ENCODE peak calls at places on chromosomes 16 and 17, in seven cellular contexts. T is IMR-90, Y is stomach, M is heart left ventricle, D is H1, F is K562, N is prostate gland. O is an unnamed sample. For H3K9me3, the result is how much of the 10 kb centered on the place peaks cover.

GRCh38 chr16:57994778-57995177 is 5.7 kb downstream of the ZNF319 start:
- DNase-seq in N (no peak), M (no peak), F (peak), T (peak), D (no peak), Y (peak), O (no peak)

GRCh38 chr17:7328840-7329359 is at the start of gene NEURL4:
- DNase-seq in M (no peak), N (no peak), T (no peak), Y (no peak), D (no peak), F (no peak), O (no peak)

GRCh38 chr17:30831257-30831656 is 509 bp upstream of the ATAD5 start:
- DNase-seq in D (no peak), T (peak), N (no peak), M (no peak), Y (no peak), F (peak), O (no peak)

GRCh38 chr16:80844368-80844767 is 40.0 kb upstream of the CDYL2 start:
- DNase-seq in N (no peak), T (no peak), F (no peak), M (no peak), Y (no peak), D (no peak), O (no peak)

GRCh38 chr16:29962344-29962994 is 590 bp downstream of the TMEM219 start:
- DNase-seq in N (peak), T (peak), Y (peak), D (no peak), F (peak), M (peak), O (peak)

GRCh38 chr17:28033972-28034714 is 8.3 kb upstream of the NLK start:
- DNase-seq in T (peak), Y (no peak), M (no peak), D (no peak), N (no peak), F (peak), O (no peak)

GRCh38 chr17:63675607-63676539 is 24.1 kb downstream of the LIMD2 start:
- DNase-seq in D (no peak), Y (peak), F (peak), T (peak), M (peak), N (peak), O (peak)

GRCh38 chr16:15597822-15598647 is 44.9 kb downstream of the MARF1 start:
- DNase-seq in Y (no peak), T (no peak), D (no peak), F (no peak), N (no peak), M (no peak), O (no peak)

GRCh38 chr17:28042721-28043291 is 329 bp downstream of the NLK start:
- DNase-seq in Y (no peak), D (no peak), N (no peak), M (no peak), T (no peak), F (no peak), O (no peak)

GRCh38 chr17:6986676-6987075 is 9.2 kb upstream of the ALOX12 start:
- DNase-seq in D (no peak), F (no peak), N (no peak), Y (no peak), T (no peak), M (no peak), O (no peak)

GRCh38 chr17:73534575-73534940 is 109.7 kb downstream of the SDK2 start:
- DNase-seq in F (no peak), Y (no peak), N (no peak), T (no peak), D (no peak), M (no peak), O (no peak)

GRCh38 chr16:67499159-67499558 is 15.8 kb upstream of the AGRP start:
- DNase-seq in D (no peak), F (no peak), N (no peak), Y (no peak), M (no peak), T (peak), O (no peak)

GRCh38 chr16:73473713-73474112 is 425.8 kb upstream of the ZFHX3 start:
- DNase-seq in D (no peak), F (no peak), Y (no peak), T (no peak), N (no peak), M (no peak), O (no peak)

GRCh38 chr16:48912360-48912759 is 302.4 kb upstream of the N4BP1 start:
- DNase-seq in T (no peak), F (no peak), Y (no peak), D (no peak), M (no peak), N (no peak), O (no peak)

GRCh38 chr16:53922805-53923645 is 219.1 kb downstream of the FTO start:
- DNase-seq in N (no peak), F (no peak), M (no peak), T (peak), Y (no peak), D (no peak), O (no peak)

GRCh38 chr16:22250522-22250921 is 44.4 kb downstream of the EEF2K start:
- DNase-seq in F (peak), Y (no peak), D (no peak), N (no peak), M (no peak), T (no peak), O (no peak)

GRCh38 chr16:10312784-10313724 is 72.8 kb upstream of the ATF7IP2 start:
- DNase-seq in D (no peak), T (no peak), F (no peak), M (no peak), Y (peak), N (no peak), O (no peak)

GRCh38 chr17:41678907-41679739 is 9.6 kb upstream of the EIF1 start:
- DNase-seq in Y (no peak), D (no peak), T (peak), M (no peak), N (no peak), F (peak), O (no peak)

GRCh38 chr16:47627056-47627455 is 165.9 kb downstream of the PHKB start:
- DNase-seq in Y (no peak), T (no peak), M (no peak), F (peak), N (no peak), D (no peak), O (no peak)

GRCh38 chr16:75647138-75647491 is 350 bp downstream of the KARS1 start:
- DNase-seq in F (no peak), Y (no peak), D (no peak), T (no peak), M (no peak), N (no peak), O (no peak)

GRCh38 chr17:8555062-8555461 is 75.5 kb downstream of the MYH10 start:
- DNase-seq in N (no peak), F (no peak), M (no peak), T (peak), Y (no peak), D (no peak), O (no peak)

GRCh38 chr17:4523946-4524345 is 25.3 kb downstream of the SPNS2 start:
- DNase-seq in M (no peak), N (no peak), F (no peak), T (no peak), D (no peak), Y (no peak), O (no peak)

GRCh38 chr17:76831316-76831715 is 36.9 kb upstream of the MGAT5B start:
- DNase-seq in N (peak), F (no peak), M (no peak), D (no peak), Y (no peak), T (no peak), O (no peak)

GRCh38 chr16:14307623-14308356 is 236.7 kb downstream of the MRTFB start:
- DNase-seq in N (no peak), Y (no peak), D (no peak), F (peak), T (no peak), M (no peak), O (peak)

GRCh38 chr17:39922006-39922405 is 3.6 kb upstream of the GSDMB start:
- DNase-seq in T (no peak), F (no peak), M (no peak), Y (no peak), D (no peak), N (no peak), O (no peak)

GRCh38 chr17:62090868-62091267 is 25.8 kb upstream of the MED13 start:
- DNase-seq in F (no peak), N (no peak), D (no peak), M (no peak), T (no peak), Y (no peak), O (no peak)

GRCh38 chr17:42179911-42180410 is 981 bp downstream of the KCNH4 start:
- DNase-seq in T (peak), D (peak), M (peak), F (peak), Y (peak), N (peak), O (peak)

GRCh38 chr16:4601317-4602186 is 13.1 kb downstream of the UBALD1 start:
- DNase-seq in T (peak), N (peak), M (no peak), D (no peak), F (no peak), Y (no peak), O (peak)

GRCh38 chr17:35345926-35346771 is 27.3 kb downstream of the SLFN11 start:
- DNase-seq in T (peak), D (peak), F (peak), M (peak), N (peak), Y (peak), O (peak)

GRCh38 chr17:48492401-48493298 is 38.2 kb downstream of the HOXB1 start:
- DNase-seq in F (peak), Y (peak), D (peak), M (peak), N (peak), T (peak), O (peak)

GRCh38 chr17:2180768-2181167 is 122.8 kb downstream of the SMG6 start:
- DNase-seq in T (no peak), F (no peak), M (no peak), N (no peak), D (no peak), Y (no peak), O (no peak)

GRCh38 chr17:16425698-16426659 is 10.6 kb downstream of the TRPV2 start:
- DNase-seq in D (no peak), T (no peak), N (no peak), F (peak), M (no peak), Y (peak), O (no peak)

GRCh38 chr16:15857779-15858560 is 1.1 kb upstream of the MYH11 start:
- DNase-seq in M (peak), Y (peak), F (no peak), D (peak), T (peak), N (peak), O (peak)

GRCh38 chr17:62725791-62726249 is 82.3 kb downstream of the MARCHF10 start:
- DNase-seq in T (peak), F (no peak), M (no peak), D (no peak), Y (no peak), N (peak), O (no peak)

GRCh38 chr17:48799069-48799710 is 17.8 kb downstream of the TTLL6 start:
- DNase-seq in F (no peak), Y (no peak), T (no peak), N (no peak), D (no peak), M (no peak), O (no peak)

GRCh38 chr17:28057731-28058246 is 15.3 kb downstream of the NLK start:
- DNase-seq in F (no peak), Y (no peak), N (no peak), M (no peak), D (no peak), T (peak), O (no peak)

GRCh38 chr17:58280480-58281217 is at the start of gene MPO:
- DNase-seq in T (no peak), M (no peak), D (no peak), F (peak), N (no peak), Y (no peak), O (peak)

GRCh38 chr17:82205720-82206508 is 6.7 kb downstream of the CCDC57 start:
- DNase-seq in F (peak), Y (peak), D (peak), N (peak), M (peak), T (peak), O (peak)
- TF ChIP-seq POLR2A in F (peak), Y (peak), D (no peak), N (no peak), M (no peak), T (no peak), O (peak)

GRCh38 chr16:89575247-89576172 is at the start of gene CPNE7:
- DNase-seq in F (peak), Y (no peak), T (no peak), N (no peak), M (no peak), D (peak), O (no peak)
- H3K4me3 ChIP-seq in F (peak), Y (peak), T (peak), N (peak), M (peak), D (peak), O (no peak)

GRCh38 chr17:52762147-52762793 is 603.8 kb upstream of the CA10 start:
- DNase-seq in T (no peak), D (no peak), M (peak), N (peak), F (no peak), Y (no peak), O (no peak)

GRCh38 chr17:52759864-52760263 is 601.4 kb upstream of the CA10 start:
- DNase-seq in T (no peak), N (no peak), M (no peak), D (no peak), Y (no peak), F (no peak), O (no peak)

GRCh38 chr17:52754838-52755237 is 596.3 kb upstream of the CA10 start:
- DNase-seq in M (no peak), Y (no peak), D (no peak), T (no peak), F (no peak), N (no peak), O (no peak)

GRCh38 chr17:52758481-52758880 is 600.0 kb upstream of the CA10 start:
- DNase-seq in F (no peak), N (no peak), Y (no peak), D (no peak), T (no peak), M (no peak), O (no peak)

GRCh38 chr17:52756739-52757138 is 598.2 kb upstream of the CA10 start:
- DNase-seq in N (no peak), Y (no peak), D (no peak), M (no peak), F (no peak), T (no peak), O (no peak)
- H3K9me3 ChIP-seq in N (under half), Y (under half), D (under half), M (under half), F (under half), T (under half), O (under half)

GRCh38 chr16:68539704-68540370 is 746 bp downstream of the ZFP90 start:
- DNase-seq in N (no peak), M (no peak), F (no peak), D (peak), T (no peak), Y (no peak), O (no peak)

GRCh38 chr16:68533937-68534336 is 5.2 kb upstream of the ZFP90 start:
- DNase-seq in D (no peak), F (no peak), Y (no peak), M (no peak), N (no peak), T (no peak), O (no peak)

DNA sequence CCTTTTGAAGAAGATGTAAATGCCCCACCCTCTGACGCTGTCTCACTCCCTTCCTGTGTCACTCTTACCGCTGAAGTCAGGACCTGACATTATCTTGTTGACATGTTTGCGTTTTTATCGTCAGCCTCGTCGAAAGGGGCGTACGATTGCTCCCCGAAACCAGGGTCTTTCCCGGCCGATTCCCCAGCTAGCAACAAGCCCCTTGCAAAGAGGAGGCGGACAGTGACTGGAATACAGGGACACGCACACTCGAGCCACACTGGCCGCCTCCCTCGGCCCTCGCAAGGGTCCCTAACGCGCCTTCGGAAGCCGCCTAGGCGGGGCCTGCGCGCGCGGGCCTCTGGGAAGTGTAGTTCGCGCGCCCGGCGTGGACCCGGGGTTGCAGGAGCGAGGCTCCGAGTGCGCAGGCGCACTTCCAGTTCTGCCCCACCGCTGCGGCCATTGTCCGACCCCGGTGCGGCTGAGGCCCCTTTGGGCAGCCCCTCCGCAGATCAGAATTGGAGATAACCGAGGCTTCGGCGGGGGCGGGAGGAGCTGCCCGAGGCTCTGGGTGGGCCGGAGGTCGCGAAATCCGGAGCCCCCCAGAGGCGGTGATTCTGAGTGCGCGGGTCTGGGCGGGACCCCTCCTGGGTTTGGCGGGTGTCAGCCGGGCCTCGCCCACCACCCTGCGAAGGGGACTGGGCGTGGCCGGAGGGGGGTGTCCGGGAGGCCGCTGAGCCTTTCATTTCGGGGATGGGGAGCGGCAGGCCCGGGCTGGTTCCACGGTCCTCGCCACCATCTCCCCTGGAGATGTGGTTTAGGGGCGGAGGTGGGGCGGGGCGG is at the start of gene ZFP90:
- DNase-seq in D (peak), N (peak), M (peak), F (peak), Y (peak), T (peak), O (peak)
- TF ChIP-seq POLR2A in D (no peak), N (peak), M (peak), F (peak), Y (no peak), T (no peak), O (peak)

DNA sequence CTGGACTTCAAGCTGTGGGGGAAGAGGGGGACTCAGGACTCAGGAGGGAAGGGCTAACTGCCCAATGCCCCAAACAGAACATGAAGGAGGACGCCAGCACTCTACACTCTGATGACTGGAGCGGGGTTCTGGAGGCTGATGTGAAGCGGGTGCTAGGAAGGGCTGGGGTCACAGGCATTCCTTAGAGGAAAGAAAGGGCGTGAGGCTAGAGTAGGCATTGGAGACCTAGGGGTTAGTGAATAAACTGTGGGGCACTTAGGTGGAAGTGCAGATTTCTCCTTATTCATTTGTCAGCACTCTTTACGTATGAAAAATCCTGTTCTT is 760 bp upstream of the LMF1 start:
- DNase-seq in Y (no peak), M (no peak), F (no peak), N (no peak), T (no peak), D (no peak), O (no peak)
- H3K4me3 ChIP-seq in Y (peak), M (no peak), F (no peak), N (no peak), T (no peak), D (no peak), O (no peak)

GRCh38 chr17:21816592-21817567 is 124.6 kb downstream of the KCNJ18 start:
- DNase-seq in Y (no peak), T (no peak), N (no peak), M (no peak), F (no peak), D (no peak), O (no peak)
- H3K9me3 ChIP-seq in Y (under half), T (under half), N (under half), M (under half), F (under half), D (half or more), O (under half)

GRCh38 chr16:20610892-20611349 is 34.8 kb upstream of the ACSM2B start:
- DNase-seq in Y (no peak), N (no peak), F (no peak), T (no peak), M (no peak), D (no peak), O (no peak)

GRCh38 chr16:20610192-20610891 is 34.2 kb upstream of the ACSM2B start:
- DNase-seq in M (no peak), F (no peak), Y (no peak), T (no peak), N (no peak), D (no peak), O (no peak)

GRCh38 chr16:20612551-20613470 is 36.6 kb upstream of the ACSM2B start:
- DNase-seq in M (peak), N (no peak), D (no peak), T (no peak), F (no peak), Y (peak), O (no peak)

GRCh38 chr16:20611975-20612471 is 35.9 kb upstream of the ACSM2B start:
- DNase-seq in F (no peak), M (peak), D (no peak), T (no peak), N (no peak), Y (peak), O (peak)

DNA sequence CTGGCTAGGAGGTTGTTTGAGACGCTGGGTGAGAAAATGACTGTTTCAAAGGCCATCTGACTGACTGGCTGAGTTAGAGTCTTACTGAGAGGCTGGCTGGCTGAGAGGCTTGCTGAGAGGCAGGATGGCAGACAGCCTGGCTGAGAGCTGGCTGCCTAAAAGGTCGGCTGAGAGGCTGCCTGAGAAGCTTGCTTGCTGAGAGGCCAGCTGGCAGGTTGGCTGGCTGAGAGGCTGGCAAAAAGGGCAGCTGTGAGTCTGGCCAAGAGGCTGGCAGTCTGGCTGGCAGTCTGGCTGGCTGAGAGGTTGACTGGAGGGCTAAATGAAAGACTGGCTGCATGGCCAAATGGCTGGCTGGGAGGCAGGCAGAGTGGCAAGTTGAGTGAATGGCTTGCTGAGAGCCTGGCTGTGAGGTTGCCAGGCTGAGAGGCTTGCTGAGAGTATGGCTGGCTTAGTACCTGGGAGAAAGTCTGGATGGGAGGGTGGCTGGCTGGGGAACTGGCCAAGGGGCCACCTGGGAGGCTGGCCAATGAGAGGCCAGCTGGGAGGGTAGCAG is 35.3 kb upstream of the ACSM2B start:
- DNase-seq in T (no peak), M (no peak), N (no peak), F (no peak), D (no peak), Y (peak), O (no peak)
- TF ChIP-seq POLR2A in T (no peak), M (no peak), N (no peak), F (no peak), D (no peak), Y (no peak), O (no peak)

GRCh38 chr16:3087243-3087791 is 11.8 kb downstream of the ZSCAN10 start:
- DNase-seq in D (no peak), M (peak), Y (no peak), T (no peak), N (no peak), F (peak), O (peak)
- H3K4me3 ChIP-seq in D (no peak), M (peak), Y (peak), T (no peak), N (no peak), F (no peak), O (no peak)